ENCODE peak calls at places on chromosome X, in five cellular contexts. One of them, this sample, is unnamed.

GRCh38 chrX:51641421-51642021 is 22.8 kb upstream of the CENPVL3 start:
- DNase-seq in cardiac fibroblast: peak
- DNase-seq in suprapubic skin: no peak
- DNase-seq in CD8-positive, alpha-beta T cell: no peak
- DNase-seq in RWPE1: peak
- DNase-seq in this sample: no peak

GRCh38 chrX:31036895-31037294 is 34.9 kb downstream of the FTHL17 start:
- DNase-seq in cardiac fibroblast: peak
- DNase-seq in suprapubic skin: no peak
- DNase-seq in CD8-positive, alpha-beta T cell: no peak
- DNase-seq in RWPE1: peak
- DNase-seq in this sample: no peak

GRCh38 chrX:9885150-9885549 is 82.0 kb upstream of the CLDN34 start:
- DNase-seq in cardiac fibroblast: peak
- DNase-seq in suprapubic skin: no peak
- DNase-seq in CD8-positive, alpha-beta T cell: peak
- DNase-seq in RWPE1: peak
- DNase-seq in this sample: no peak

GRCh38 chrX:110034036-110034435 is 31.1 kb downstream of the TMEM164 start:
- DNase-seq in cardiac fibroblast: no peak
- DNase-seq in suprapubic skin: no peak
- DNase-seq in CD8-positive, alpha-beta T cell: no peak
- DNase-seq in RWPE1: no peak
- DNase-seq in this sample: no peak

GRCh38 chrX:24343719-24344118 is 16.7 kb upstream of the SUPT20HL1 start:
- DNase-seq in cardiac fibroblast: no peak
- DNase-seq in suprapubic skin: no peak
- DNase-seq in CD8-positive, alpha-beta T cell: no peak
- DNase-seq in RWPE1: no peak
- DNase-seq in this sample: no peak

GRCh38 chrX:150507251-150507856 is 61.1 kb upstream of the MTM1 start:
- DNase-seq in cardiac fibroblast: peak
- DNase-seq in suprapubic skin: no peak
- DNase-seq in CD8-positive, alpha-beta T cell: no peak
- DNase-seq in RWPE1: no peak
- DNase-seq in this sample: no peak

GRCh38 chrX:20089845-20090244 is 26.9 kb downstream of the MAP7D2 start:
- DNase-seq in cardiac fibroblast: no peak
- DNase-seq in suprapubic skin: no peak
- DNase-seq in CD8-positive, alpha-beta T cell: no peak
- DNase-seq in RWPE1: no peak
- DNase-seq in this sample: no peak

GRCh38 chrX:21989415-21989814 is 42.7 kb upstream of the PHEX start:
- DNase-seq in cardiac fibroblast: no peak
- DNase-seq in suprapubic skin: no peak
- DNase-seq in CD8-positive, alpha-beta T cell: no peak
- DNase-seq in RWPE1: no peak
- DNase-seq in this sample: no peak

GRCh38 chrX:17459008-17459407 is 84.0 kb downstream of the NHS start:
- DNase-seq in cardiac fibroblast: peak
- DNase-seq in suprapubic skin: no peak
- DNase-seq in CD8-positive, alpha-beta T cell: no peak
- DNase-seq in RWPE1: peak
- DNase-seq in this sample: no peak

GRCh38 chrX:19342331-19342906 is 1.3 kb upstream of the PDHA1 start:
- DNase-seq in cardiac fibroblast: peak
- DNase-seq in suprapubic skin: no peak
- DNase-seq in CD8-positive, alpha-beta T cell: no peak
- DNase-seq in RWPE1: no peak
- DNase-seq in this sample: no peak

GRCh38 chrX:2478546-2479419 is 22.0 kb downstream of the DHRSX start:
- DNase-seq in cardiac fibroblast: no peak
- DNase-seq in suprapubic skin: no peak
- DNase-seq in CD8-positive, alpha-beta T cell: no peak
- DNase-seq in RWPE1: no peak
- DNase-seq in this sample: peak

GRCh38 chrX:10597871-10598270 is 22.5 kb downstream of the MID1 start:
- DNase-seq in cardiac fibroblast: peak
- DNase-seq in suprapubic skin: no peak
- DNase-seq in CD8-positive, alpha-beta T cell: no peak
- DNase-seq in RWPE1: no peak
- DNase-seq in this sample: no peak

GRCh38 chrX:139725720-139726119 is 17.8 kb upstream of the MCF2 start:
- DNase-seq in cardiac fibroblast: no peak
- DNase-seq in suprapubic skin: no peak
- DNase-seq in CD8-positive, alpha-beta T cell: no peak
- DNase-seq in RWPE1: no peak
- DNase-seq in this sample: no peak

GRCh38 chrX:68018248-68019203 is 414.8 kb downstream of the OPHN1 start:
- DNase-seq in cardiac fibroblast: peak
- DNase-seq in suprapubic skin: no peak
- DNase-seq in CD8-positive, alpha-beta T cell: no peak
- DNase-seq in RWPE1: no peak
- DNase-seq in this sample: no peak
- TF ChIP-seq CTCF in cardiac fibroblast: peak
- TF ChIP-seq CTCF in suprapubic skin: no peak
- TF ChIP-seq CTCF in CD8-positive, alpha-beta T cell: no peak
- TF ChIP-seq CTCF in RWPE1: no peak
- TF ChIP-seq CTCF in this sample: peak

DNA sequence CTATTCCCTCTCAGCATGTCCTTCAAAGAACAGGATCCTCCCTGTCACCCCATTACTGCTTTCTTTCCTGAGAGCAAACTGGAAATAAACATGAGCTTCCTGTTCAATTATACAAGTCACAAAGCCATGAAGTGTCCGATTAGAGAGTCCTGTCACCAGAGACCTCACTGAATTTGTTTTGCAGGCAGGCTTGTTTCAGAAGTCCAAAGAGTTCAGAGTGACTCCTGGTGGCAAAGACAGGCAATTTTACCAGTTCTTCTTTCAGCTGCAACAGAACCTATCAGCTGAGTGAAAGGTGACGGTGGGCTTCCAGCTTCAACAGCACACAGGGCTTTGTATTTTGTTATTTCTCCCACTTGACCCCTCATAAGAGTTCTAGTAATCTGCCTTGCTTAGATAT is 6.4 kb downstream of the ELK1 start:
- DNase-seq in cardiac fibroblast: peak
- DNase-seq in suprapubic skin: no peak
- DNase-seq in CD8-positive, alpha-beta T cell: no peak
- DNase-seq in RWPE1: no peak
- DNase-seq in this sample: no peak
- TF ChIP-seq CTCF in cardiac fibroblast: peak
- TF ChIP-seq CTCF in suprapubic skin: no peak
- TF ChIP-seq CTCF in CD8-positive, alpha-beta T cell: no peak
- TF ChIP-seq CTCF in RWPE1: no peak
- TF ChIP-seq CTCF in this sample: peak

GRCh38 chrX:154374361-154375155 is at the start of gene FLNA:
- DNase-seq in cardiac fibroblast: no peak
- DNase-seq in suprapubic skin: no peak
- DNase-seq in CD8-positive, alpha-beta T cell: no peak
- DNase-seq in RWPE1: no peak
- DNase-seq in this sample: no peak
- TF ChIP-seq CTCF in cardiac fibroblast: no peak
- TF ChIP-seq CTCF in suprapubic skin: no peak
- TF ChIP-seq CTCF in CD8-positive, alpha-beta T cell: no peak
- TF ChIP-seq CTCF in RWPE1: no peak
- TF ChIP-seq CTCF in this sample: no peak

GRCh38 chrX:41923257-41923924 is at the start of gene CASK:
- DNase-seq in cardiac fibroblast: peak
- DNase-seq in suprapubic skin: peak
- DNase-seq in CD8-positive, alpha-beta T cell: peak
- DNase-seq in RWPE1: peak
- DNase-seq in this sample: peak

GRCh38 chrX:41922694-41923171 is 621 bp downstream of the CASK start:
- DNase-seq in cardiac fibroblast: peak
- DNase-seq in suprapubic skin: peak
- DNase-seq in CD8-positive, alpha-beta T cell: peak
- DNase-seq in RWPE1: no peak
- DNase-seq in this sample: no peak

GRCh38 chrX:41922125-41922521 is 1.2 kb downstream of the CASK start:
- DNase-seq in cardiac fibroblast: peak
- DNase-seq in suprapubic skin: no peak
- DNase-seq in CD8-positive, alpha-beta T cell: peak
- DNase-seq in RWPE1: no peak
- DNase-seq in this sample: no peak

GRCh38 chrX:41921492-41922124 is 1.7 kb downstream of the CASK start:
- DNase-seq in cardiac fibroblast: peak
- DNase-seq in suprapubic skin: no peak
- DNase-seq in CD8-positive, alpha-beta T cell: no peak
- DNase-seq in RWPE1: peak
- DNase-seq in this sample: no peak

GRCh38 chrX:41923925-41924693 is 755 bp upstream of the CASK start:
- DNase-seq in cardiac fibroblast: peak
- DNase-seq in suprapubic skin: no peak
- DNase-seq in CD8-positive, alpha-beta T cell: peak
- DNase-seq in RWPE1: no peak
- DNase-seq in this sample: no peak
- TF ChIP-seq CTCF in cardiac fibroblast: no peak
- TF ChIP-seq CTCF in suprapubic skin: no peak
- TF ChIP-seq CTCF in CD8-positive, alpha-beta T cell: no peak
- TF ChIP-seq CTCF in RWPE1: no peak
- TF ChIP-seq CTCF in this sample: no peak

DNA sequence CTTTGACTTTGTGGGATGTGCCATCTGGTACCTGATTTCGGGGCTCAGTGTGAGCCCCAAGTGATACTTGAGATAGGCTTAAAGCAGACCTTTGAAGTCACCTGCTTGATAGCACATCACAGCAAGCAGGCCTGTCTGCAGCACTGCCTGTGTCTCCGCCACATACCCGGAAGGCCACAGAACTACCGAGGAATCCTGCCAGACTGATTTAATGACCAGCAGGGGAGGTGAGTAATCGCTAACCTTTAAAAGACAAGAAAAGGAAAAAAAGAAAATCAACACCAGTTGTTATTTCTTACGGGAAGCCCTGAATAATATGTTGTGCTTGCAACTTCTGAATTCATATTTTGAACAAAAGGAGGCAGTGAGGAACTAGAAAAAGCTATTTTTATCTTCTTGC is 6.8 kb downstream of the PTCHD1 start:
- DNase-seq in cardiac fibroblast: no peak
- DNase-seq in suprapubic skin: no peak
- DNase-seq in CD8-positive, alpha-beta T cell: no peak
- DNase-seq in RWPE1: no peak
- DNase-seq in this sample: no peak
- TF ChIP-seq CTCF in cardiac fibroblast: no peak
- TF ChIP-seq CTCF in suprapubic skin: no peak
- TF ChIP-seq CTCF in CD8-positive, alpha-beta T cell: no peak
- TF ChIP-seq CTCF in RWPE1: no peak
- TF ChIP-seq CTCF in this sample: peak

This sample was measured in chondrocyte.